ENCODE peak calls at places on chromosomes 1 and 21, in seven cellular contexts. One of them, this sample, is unnamed.

GRCh38 chr1:181140891-181141290 is 52.4 kb downstream of the IER5 start:
- DNase-seq in A549: no peak
- DNase-seq in GM12878: no peak
- DNase-seq in body of pancreas: no peak
- DNase-seq in heart left ventricle: no peak
- DNase-seq in sigmoid colon: peak; percentile 49
- DNase-seq in IMR-90: no peak
- DNase-seq in this sample: no peak

GRCh38 chr21:28633803-28634572 is 358.7 kb downstream of the LTN1 start:
- DNase-seq in body of pancreas: no peak
- DNase-seq in A549: no peak
- DNase-seq in IMR-90: peak; percentile 95
- DNase-seq in GM12878: no peak
- DNase-seq in heart left ventricle: peak; percentile 66
- DNase-seq in sigmoid colon: no peak
- DNase-seq in this sample: no peak

GRCh38 chr1:186519981-186520380 is 59.1 kb upstream of the PDC start:
- DNase-seq in A549: no peak
- DNase-seq in body of pancreas: no peak
- DNase-seq in sigmoid colon: no peak
- DNase-seq in heart left ventricle: no peak
- DNase-seq in GM12878: no peak
- DNase-seq in IMR-90: peak; percentile 55
- DNase-seq in this sample: no peak

GRCh38 chr1:29835486-29836273 is 599.4 kb downstream of the PTPRU start:
- DNase-seq in body of pancreas: no peak
- DNase-seq in GM12878: no peak
- DNase-seq in heart left ventricle: no peak
- DNase-seq in A549: no peak
- DNase-seq in sigmoid colon: no peak
- DNase-seq in IMR-90: no peak
- DNase-seq in this sample: no peak

GRCh38 chr21:27807596-27807995 is 840.7 kb upstream of the ADAMTS5 start:
- DNase-seq in heart left ventricle: no peak
- DNase-seq in IMR-90: peak; percentile 47
- DNase-seq in A549: no peak
- DNase-seq in GM12878: no peak
- DNase-seq in body of pancreas: no peak
- DNase-seq in sigmoid colon: no peak
- DNase-seq in this sample: no peak

GRCh38 chr1:57067863-57068262 is 102.0 kb upstream of the C8B start:
- DNase-seq in body of pancreas: peak; percentile 37
- DNase-seq in IMR-90: no peak
- DNase-seq in A549: no peak
- DNase-seq in GM12878: no peak
- DNase-seq in heart left ventricle: peak; percentile 38
- DNase-seq in sigmoid colon: no peak
- DNase-seq in this sample: no peak

GRCh38 chr21:16502273-16502672 is 772.5 kb downstream of the USP25 start:
- DNase-seq in heart left ventricle: no peak
- DNase-seq in A549: no peak
- DNase-seq in sigmoid colon: no peak
- DNase-seq in GM12878: no peak
- DNase-seq in body of pancreas: no peak
- DNase-seq in IMR-90: no peak
- DNase-seq in this sample: no peak

GRCh38 chr21:45869121-45870007 is 112.2 kb upstream of the COL6A1 start:
- DNase-seq in GM12878: no peak
- DNase-seq in body of pancreas: peak; percentile 2
- DNase-seq in IMR-90: peak; percentile 79
- DNase-seq in sigmoid colon: peak; percentile 53
- DNase-seq in A549: no peak
- DNase-seq in heart left ventricle: no peak
- DNase-seq in this sample: no peak

GRCh38 chr1:74426208-74426932 is 86.0 kb downstream of the LRRC53 start:
- DNase-seq in IMR-90: peak; percentile 17
- DNase-seq in A549: no peak
- DNase-seq in heart left ventricle: no peak
- DNase-seq in body of pancreas: no peak
- DNase-seq in GM12878: no peak
- DNase-seq in sigmoid colon: no peak
- DNase-seq in this sample: no peak

GRCh38 chr1:74423476-74423875 is 88.9 kb downstream of the LRRC53 start:
- DNase-seq in A549: no peak
- DNase-seq in body of pancreas: no peak
- DNase-seq in sigmoid colon: no peak
- DNase-seq in heart left ventricle: no peak
- DNase-seq in IMR-90: peak; percentile 79
- DNase-seq in GM12878: no peak
- DNase-seq in this sample: no peak

GRCh38 chr1:74425669-74426068 is 86.7 kb downstream of the LRRC53 start:
- DNase-seq in sigmoid colon: no peak
- DNase-seq in A549: no peak
- DNase-seq in GM12878: no peak
- DNase-seq in heart left ventricle: no peak
- DNase-seq in IMR-90: peak; percentile 65
- DNase-seq in body of pancreas: no peak
- DNase-seq in this sample: no peak

GRCh38 chr1:74430496-74430895 is 81.9 kb downstream of the LRRC53 start:
- DNase-seq in IMR-90: no peak
- DNase-seq in sigmoid colon: no peak
- DNase-seq in A549: no peak
- DNase-seq in body of pancreas: no peak
- DNase-seq in heart left ventricle: no peak
- DNase-seq in GM12878: no peak
- DNase-seq in this sample: no peak

GRCh38 chr1:74427676-74428075 is 84.7 kb downstream of the LRRC53 start:
- DNase-seq in A549: no peak
- DNase-seq in sigmoid colon: no peak
- DNase-seq in IMR-90: peak; percentile 72
- DNase-seq in heart left ventricle: no peak
- DNase-seq in body of pancreas: no peak
- DNase-seq in GM12878: no peak
- DNase-seq in this sample: no peak
- H3K4me1 ChIP-seq in A549: no peaks in the 10 kb centered on the region
- H3K4me1 ChIP-seq in sigmoid colon: peaks cover 7% of the 10 kb centered on the region
- H3K4me1 ChIP-seq in IMR-90: peaks cover 10% of the 10 kb centered on the region
- H3K4me1 ChIP-seq in heart left ventricle: peaks cover 4% of the 10 kb centered on the region
- H3K4me1 ChIP-seq in body of pancreas: no peaks in the 10 kb centered on the region
- H3K4me1 ChIP-seq in GM12878: no peaks in the 10 kb centered on the region
- H3K4me1 ChIP-seq in this sample: peaks cover 7% of the 10 kb centered on the region

DNA sequence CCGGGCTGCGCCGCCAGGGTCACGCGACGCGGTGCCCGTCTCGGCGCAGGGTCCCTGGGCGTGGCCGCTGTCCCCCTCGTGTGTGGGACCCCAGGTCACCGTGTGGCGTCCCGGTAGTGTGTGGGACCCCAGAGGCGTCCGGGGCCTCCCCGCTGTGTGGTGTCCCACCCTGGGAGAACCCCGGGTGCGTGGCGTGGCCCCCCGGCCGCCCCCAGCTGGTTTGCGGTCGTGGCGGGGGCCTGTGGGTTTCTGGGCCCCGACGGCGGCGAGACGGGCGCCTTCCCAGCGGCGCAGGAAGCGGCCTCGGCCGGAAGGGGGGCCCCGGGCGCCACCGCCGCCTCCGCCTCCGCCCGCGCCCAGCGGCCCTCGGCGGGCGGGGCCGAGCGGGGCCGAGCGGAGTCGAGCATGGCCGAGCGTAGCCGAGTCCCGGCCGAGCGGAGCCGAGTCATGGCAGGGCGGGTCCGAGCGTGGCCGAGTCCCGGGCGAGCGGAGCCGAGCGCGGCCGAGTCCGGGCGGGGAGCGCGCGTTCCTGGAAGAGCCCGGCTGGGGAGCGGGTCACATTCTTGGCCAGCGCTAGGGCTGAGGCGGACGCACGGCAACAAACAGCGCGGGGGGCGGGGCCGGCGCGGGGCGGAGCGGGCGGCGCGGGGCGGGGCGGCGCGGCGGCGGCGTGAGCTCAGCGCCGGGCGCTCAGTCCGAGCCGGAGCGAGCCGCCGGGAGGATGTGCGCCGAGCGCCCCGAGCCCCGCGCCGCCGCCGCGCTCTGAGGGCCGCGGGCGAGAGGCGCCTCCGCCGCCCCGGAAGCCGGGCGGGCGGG is 570 bp upstream of the SKI start:
- DNase-seq in A549: peak; percentile 79
- DNase-seq in GM12878: peak; percentile 41
- DNase-seq in IMR-90: peak; percentile 95
- DNase-seq in sigmoid colon: peak; percentile 99
- DNase-seq in heart left ventricle: peak; percentile 97
- DNase-seq in body of pancreas: peak; percentile 97
- DNase-seq in this sample: peak; percentile 95
- TF ChIP-seq POLR2A in A549: peak; percentile 65
- TF ChIP-seq POLR2A in GM12878: peak; percentile 85
- TF ChIP-seq POLR2A in IMR-90: peak; percentile 87
- TF ChIP-seq POLR2A in sigmoid colon: peak; percentile 30
- TF ChIP-seq POLR2A in heart left ventricle: peak; percentile 19
- TF ChIP-seq POLR2A in body of pancreas: peak; percentile 79
- TF ChIP-seq POLR2A in this sample: no peak

DNA sequence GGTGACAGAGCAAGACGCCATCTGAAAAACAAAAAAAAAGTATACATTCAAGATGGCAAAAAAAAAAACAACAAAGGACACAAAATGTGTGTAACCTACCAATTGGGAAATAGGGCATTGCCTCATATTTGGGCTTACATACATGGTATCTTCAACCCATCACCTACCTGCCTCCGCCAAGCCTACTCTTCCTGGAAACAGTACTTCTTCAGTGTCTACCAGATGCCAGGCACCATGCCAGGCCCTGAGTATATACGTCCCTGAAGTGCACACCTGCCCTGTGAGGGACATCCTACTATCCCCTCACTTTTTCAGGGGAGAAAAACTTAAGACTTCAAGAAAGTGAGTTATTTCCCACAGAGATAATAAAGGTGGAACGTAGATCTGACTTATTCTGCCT is 160.2 kb downstream of the TOMM20 start:
- DNase-seq in body of pancreas: no peak
- DNase-seq in GM12878: no peak
- DNase-seq in heart left ventricle: no peak
- DNase-seq in IMR-90: no peak
- DNase-seq in sigmoid colon: peak; percentile 61
- DNase-seq in A549: no peak
- DNase-seq in this sample: no peak
- H3K4me1 ChIP-seq in body of pancreas: peaks cover 54% of the 10 kb centered on the region
- H3K4me1 ChIP-seq in GM12878: peaks cover 71% of the 10 kb centered on the region
- H3K4me1 ChIP-seq in heart left ventricle: peaks cover 28% of the 10 kb centered on the region
- H3K4me1 ChIP-seq in IMR-90: peaks cover 29% of the 10 kb centered on the region
- H3K4me1 ChIP-seq in sigmoid colon: peaks cover 59% of the 10 kb centered on the region
- H3K4me1 ChIP-seq in A549: peaks cover 69% of the 10 kb centered on the region
- H3K4me1 ChIP-seq in this sample: peaks cover 15% of the 10 kb centered on the region

DNA sequence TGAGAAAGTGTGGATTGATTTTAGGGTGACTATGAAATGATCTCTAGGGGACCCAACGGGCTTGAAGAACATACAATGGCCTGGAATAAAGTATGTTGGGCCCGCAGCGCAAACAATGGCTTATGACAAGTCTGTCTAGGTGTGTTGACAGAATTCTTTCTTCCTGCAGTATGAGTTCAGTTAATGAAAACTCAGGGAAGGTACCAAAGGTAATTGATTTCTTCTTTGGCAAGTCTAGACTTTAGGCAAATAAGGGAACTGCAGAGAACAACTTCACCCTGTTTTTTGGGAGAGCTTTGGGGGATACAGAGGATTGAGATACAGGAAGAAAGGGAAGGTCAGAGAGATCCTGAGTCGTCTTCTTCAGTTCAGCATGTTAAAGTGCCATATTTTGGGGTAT is 7.8 kb upstream of the FMO2 start:
- DNase-seq in A549: no peak
- DNase-seq in IMR-90: no peak
- DNase-seq in body of pancreas: no peak
- DNase-seq in GM12878: no peak
- DNase-seq in sigmoid colon: no peak
- DNase-seq in heart left ventricle: no peak
- DNase-seq in this sample: no peak
- TF ChIP-seq POLR2A in A549: no peak
- TF ChIP-seq POLR2A in IMR-90: no peak
- TF ChIP-seq POLR2A in body of pancreas: no peak
- TF ChIP-seq POLR2A in GM12878: no peak
- TF ChIP-seq POLR2A in sigmoid colon: no peak
- TF ChIP-seq POLR2A in heart left ventricle: no peak
- TF ChIP-seq POLR2A in this sample: no peak

GRCh38 chr1:197519741-197520334 is 251.8 kb downstream of the CRB1 start:
- DNase-seq in body of pancreas: no peak
- DNase-seq in A549: peak; percentile 4
- DNase-seq in heart left ventricle: no peak
- DNase-seq in IMR-90: peak; percentile 12
- DNase-seq in sigmoid colon: no peak
- DNase-seq in GM12878: no peak
- DNase-seq in this sample: no peak
- H3K4me1 ChIP-seq in body of pancreas: no peaks in the 10 kb centered on the region
- H3K4me1 ChIP-seq in A549: no peaks in the 10 kb centered on the region
- H3K4me1 ChIP-seq in heart left ventricle: no peaks in the 10 kb centered on the region
- H3K4me1 ChIP-seq in IMR-90: no peaks in the 10 kb centered on the region
- H3K4me1 ChIP-seq in sigmoid colon: no peaks in the 10 kb centered on the region
- H3K4me1 ChIP-seq in GM12878: no peaks in the 10 kb centered on the region
- H3K4me1 ChIP-seq in this sample: no peaks in the 10 kb centered on the region